ENCODE peak calls at places on chromosomes 11 and 22, in ten cellular contexts. B, P, T, A, W, Y, U, M, X and I are unnamed samples.

GRCh38 chr22:27747396-27748256 is 53.9 kb downstream of the MN1 start:
- DNase-seq in T (no peak), P (no peak), X (no peak), M (no peak), A (peak), Y (no peak), U (no peak), W (no peak), B (no peak), I (no peak)

GRCh38 chr11:64334764-64335741 is 5.0 kb upstream of the CCDC88B start:
- DNase-seq in U (peak), M (no peak), T (peak), X (no peak), B (peak), P (peak), A (peak), W (peak), Y (no peak), I (no peak)

GRCh38 chr11:1140642-1141490 is 16.9 kb upstream of the MUC5AC start:
- DNase-seq in M (no peak), W (no peak), A (no peak), B (no peak), X (no peak), Y (no peak), T (no peak), P (no peak), U (no peak), I (no peak)

GRCh38 chr11:14414470-14415461 is 55.8 kb upstream of the RRAS2 start:
- DNase-seq in U (peak), B (no peak), A (no peak), M (peak), P (no peak), W (peak), T (peak), Y (no peak), X (no peak), I (peak)

GRCh38 chr11:36447514-36447913 is 62.6 kb downstream of the TRAF6 start:
- DNase-seq in X (no peak), M (no peak), U (no peak), B (no peak), A (no peak), P (no peak), W (no peak), Y (no peak), T (no peak), I (no peak)

GRCh38 chr11:116638463-116638862 is 134.3 kb downstream of the BUD13 start:
- DNase-seq in U (no peak), B (no peak), W (no peak), Y (no peak), T (no peak), A (no peak), M (no peak), X (no peak), P (no peak), I (no peak)

GRCh38 chr22:48154943-48155240 is 1392.4 kb downstream of the TBC1D22A start:
- DNase-seq in X (no peak), T (no peak), B (no peak), U (no peak), M (no peak), Y (no peak), A (no peak), P (no peak), W (no peak), I (no peak)

GRCh38 chr11:11416917-11417316 is 63.9 kb upstream of the CSNK2A3 start:
- DNase-seq in A (peak), T (no peak), X (no peak), W (peak), U (peak), B (no peak), P (no peak), M (no peak), Y (no peak), I (no peak)

GRCh38 chr22:40758390-40758789 is 60.8 kb downstream of the SLC25A17 start:
- DNase-seq in A (peak), Y (no peak), B (no peak), M (no peak), T (no peak), X (no peak), W (no peak), U (no peak), P (no peak), I (no peak)

GRCh38 chr11:35796542-35796941 is 134.0 kb downstream of the TRIM44 start:
- DNase-seq in U (peak), X (no peak), Y (no peak), B (no peak), A (peak), W (peak), T (no peak), P (no peak), M (no peak), I (no peak)

GRCh38 chr11:41018224-41018623 is 441.2 kb downstream of the LRRC4C start:
- DNase-seq in A (no peak), X (no peak), B (no peak), P (no peak), Y (no peak), W (no peak), U (no peak), M (no peak), T (no peak), I (no peak)

GRCh38 chr11:131980878-131981668 is 610.7 kb downstream of the NTM start:
- DNase-seq in B (no peak), T (no peak), M (no peak), P (no peak), U (peak), X (no peak), W (peak), A (no peak), Y (no peak), I (no peak)

GRCh38 chr11:17831228-17831627 is 96.6 kb downstream of the KCNC1 start:
- DNase-seq in U (no peak), M (no peak), X (no peak), B (no peak), T (no peak), A (no peak), Y (no peak), W (no peak), P (no peak), I (no peak)